ENCODE peak calls at places on chromosomes 16 and 17, in five cellular contexts. D is left kidney, X is right atrium auricular region, W is AG10803, T is activated T-cell treated with anti-CD3 and anti-CD28 coated beads for 24 hours. A is an unnamed sample.

GRCh38 chr16:11075163-11075562 is 130.8 kb downstream of the CLEC16A start:
- DNase-seq in D (no peak), X (no peak), W (no peak), T (no peak), A (no peak)

GRCh38 chr16:88875703-88876234 is 9.3 kb upstream of the PABPN1L start:
- DNase-seq in D (no peak), X (no peak), W (no peak), T (no peak), A (no peak)

GRCh38 chr16:991759-992158 is 10.2 kb downstream of the SOX8 start:
- DNase-seq in D (no peak), X (no peak), W (no peak), T (no peak), A (no peak)

GRCh38 chr17:58577696-58578095 is 63.3 kb upstream of the MTMR4 start:
- DNase-seq in D (peak; percentile 81), X (peak; percentile 70), W (peak; percentile 56), T (peak; percentile 2), A (no peak)

GRCh38 chr17:77640242-77640641 is 318.3 kb upstream of the TNRC6C start:
- DNase-seq in D (peak; percentile 51), X (no peak), W (no peak), T (no peak), A (no peak)

GRCh38 chr16:3650631-3651265 is 3.7 kb upstream of the DNASE1 start:
- DNase-seq in D (no peak), X (no peak), W (no peak), T (no peak), A (no peak)

GRCh38 chr17:50839591-50840310 is 4.4 kb downstream of the WFIKKN2 start:
- DNase-seq in D (no peak), X (no peak), W (no peak), T (no peak), A (peak; percentile 67)

GRCh38 chr17:48181653-48182052 is 74.1 kb downstream of the SNX11 start:
- DNase-seq in D (peak; percentile 73), X (no peak), W (peak; percentile 26), T (no peak), A (no peak)

GRCh38 chr16:87608400-87608985 is 6.2 kb downstream of the JPH3 start:
- DNase-seq in D (peak; percentile 93), X (no peak), W (peak; percentile 45), T (no peak), A (no peak)

GRCh38 chr16:12819126-12820117 is 15.7 kb upstream of the CPPED1 start:
- DNase-seq in D (peak; percentile 82), X (peak; percentile 70), W (peak; percentile 57), T (peak; percentile 69), A (no peak)

A was measured in vagina.